ENCODE peak calls at places on chromosomes 5 and 9, in seven cellular contexts. S is NCI-H69; G is amniotic epithelial cell; U is HEK293T; P is stimulated activated CD4-positive, alpha-beta T cell treated with anti-CD3 and anti-CD28 coated beads, Interleukin-1b, Interleukin-23, amount 100 ng/mL, for 4 hours; F is A172; X is NCI-H1092. Y is an unnamed sample.
A peak's percentile ranks its signal among the peaks of the same experiment; 100 is the strongest.

GRCh38 chr5:100900796-100901731 is 2.0 kb downstream of the ST8SIA4 start:
- DNase-seq in S (peak; percentile 83), G (peak; percentile 27), U (peak; percentile 45), P (peak; percentile 88), F (peak; percentile 69), X (peak; percentile 35), Y (peak; percentile 55)

GRCh38 chr5:163532203-163532892 is 26.9 kb downstream of the MAT2B start:
- DNase-seq in S (peak; percentile 72), G (no peak), U (no peak), P (no peak), F (no peak), X (no peak), Y (no peak)

GRCh38 chr9:34591911-34592866 is 2.7 kb upstream of the CNTFR start:
- DNase-seq in S (no peak), G (no peak), U (no peak), P (no peak), F (no peak), X (no peak), Y (no peak)

GRCh38 chr9:111900934-111901612 is 4.5 kb downstream of the UGCG start:
- DNase-seq in S (no peak), G (peak; percentile 22), U (no peak), P (no peak), F (no peak), X (no peak), Y (no peak)

GRCh38 chr9:96514825-96515218 is 64.9 kb downstream of the HABP4 start:
- DNase-seq in S (no peak), G (peak; percentile 19), U (no peak), P (no peak), F (no peak), X (no peak), Y (no peak)

GRCh38 chr9:93673844-93674334 is 97.5 kb downstream of the PHF2 start:
- DNase-seq in S (no peak), G (no peak), U (no peak), P (no peak), F (no peak), X (no peak), Y (no peak)

GRCh38 chr5:142000176-142000575 is 12.7 kb downstream of the GNPDA1 start:
- DNase-seq in S (no peak), G (no peak), U (no peak), P (no peak), F (no peak), X (no peak), Y (no peak)

GRCh38 chr9:98477884-98478283 is 222.4 kb upstream of the TBC1D2 start:
- DNase-seq in S (no peak), G (no peak), U (no peak), P (no peak), F (no peak), X (no peak), Y (no peak)

GRCh38 chr9:122197334-122197872 is 31.4 kb downstream of the LHX6 start:
- DNase-seq in S (peak; percentile 94), G (no peak), U (no peak), P (no peak), F (no peak), X (peak; percentile 72), Y (no peak)

GRCh38 chr9:36486933-36487481 is 85.7 kb upstream of the MELK start:
- DNase-seq in S (peak; percentile 69), G (no peak), U (peak; percentile 30), P (peak; percentile 8), F (peak; percentile 14), X (no peak), Y (peak; percentile 21)

GRCh38 chr5:159402328-159402727 is 72.0 kb upstream of the IL12B start:
- DNase-seq in S (peak; percentile 43), G (no peak), U (peak; percentile 23), P (no peak), F (no peak), X (peak; percentile 0), Y (no peak)

GRCh38 chr5:153372433-153373167 is 117.9 kb upstream of the GRIA1 start:
- DNase-seq in S (peak; percentile 96), G (no peak), U (no peak), P (no peak), F (no peak), X (peak; percentile 33), Y (no peak)